ENCODE peak calls at places on chromosome 7, in eight cellular contexts. P is hepatocyte, I is OCI-LY7, U is uterus, O is prostate gland, Z is lower lobe of right lung, V is IMR-90, M is RWPE2. G is an unnamed sample.

GRCh38 chr7:154858836-154859537 is 143.9 kb downstream of the PAXIP1 start:
- DNase-seq in P (no peak), O (no peak), M (no peak), U (no peak), I (no peak), Z (no peak), V (no peak), G (no peak)

GRCh38 chr7:7770228-7770627 is 51.8 kb upstream of the RPA3 start:
- DNase-seq in Z (no peak), V (peak; percentile 82), O (no peak), I (no peak), U (no peak), M (no peak), P (no peak), G (no peak)

GRCh38 chr7:141978351-141978750 is 4.8 kb upstream of the TAS2R38 start:
- DNase-seq in M (no peak), U (no peak), I (no peak), V (no peak), P (no peak), Z (no peak), O (no peak), G (no peak)

GRCh38 chr7:30285067-30285530 is 702 bp downstream of the ZNRF2 start:
- DNase-seq in U (no peak), I (peak; percentile 71), P (peak; percentile 76), V (peak; percentile 8), O (peak; percentile 10), Z (peak; percentile 65), M (no peak), G (peak; percentile 66)

GRCh38 chr7:153641202-153641601 is 411.0 kb upstream of the DPP6 start:
- DNase-seq in Z (no peak), I (no peak), U (peak; percentile 82), V (no peak), M (no peak), P (no peak), O (no peak), G (peak; percentile 4)

GRCh38 chr7:118777308-118777707 is 552.8 kb downstream of the ANKRD7 start:
- DNase-seq in I (no peak), O (no peak), P (no peak), V (no peak), M (no peak), U (no peak), Z (no peak), G (no peak)

GRCh38 chr7:32177216-32177615 is 107.0 kb upstream of the PDE1C start:
- DNase-seq in Z (no peak), V (no peak), M (no peak), P (no peak), O (no peak), I (no peak), U (peak; percentile 60), G (no peak)

GRCh38 chr7:122618603-122619189 is 80.2 kb downstream of the RNF133 start:
- DNase-seq in Z (no peak), U (no peak), O (no peak), V (no peak), M (no peak), I (no peak), P (no peak), G (no peak)

GRCh38 chr7:4043988-4044387 is 638.1 kb upstream of the FOXK1 start:
- DNase-seq in I (no peak), U (no peak), V (no peak), M (no peak), O (no peak), Z (no peak), P (no peak), G (no peak)

GRCh38 chr7:2813350-2814185 is 30.5 kb downstream of the GNA12 start:
- DNase-seq in Z (no peak), M (no peak), U (no peak), V (no peak), O (no peak), I (no peak), P (no peak), G (no peak)
- H3K4me1 ChIP-seq in Z (peaks cover 38% of the 10 kb centered on the region), M (peaks cover 40% of the 10 kb centered on the region), U (no peaks in the 10 kb centered on the region), V (peaks cover 48% of the 10 kb centered on the region), O (no peaks in the 10 kb centered on the region), I (no peaks in the 10 kb centered on the region), P (peaks cover 16% of the 10 kb centered on the region), G (no peaks in the 10 kb centered on the region)

GRCh38 chr7:15199482-15199881 is 296.9 kb upstream of the DGKB start:
- DNase-seq in P (peak; percentile 18), I (no peak), Z (no peak), M (no peak), O (no peak), V (peak; percentile 1), U (no peak), G (no peak)
- TF ChIP-seq CTCF in P (peak; percentile 60), I (peak; percentile 70), Z (no peak), M (peak; percentile 47), O (no peak), V (peak; percentile 18), U (no peak), G (no peak)

GRCh38 chr7:107940146-107940489 is 49.1 kb downstream of the DLD start:
- DNase-seq in V (no peak), O (no peak), Z (no peak), M (no peak), I (no peak), P (no peak), U (no peak), G (no peak)

GRCh38 chr7:107939472-107940145 is 48.6 kb downstream of the DLD start:
- DNase-seq in V (peak; percentile 88), Z (peak; percentile 34), I (no peak), U (peak; percentile 88), M (no peak), O (no peak), P (no peak), G (no peak)

GRCh38 chr7:107937514-107937913 is 46.5 kb downstream of the DLD start:
- DNase-seq in P (peak; percentile 33), U (no peak), M (no peak), I (no peak), Z (no peak), O (peak; percentile 37), V (no peak), G (no peak)

GRCh38 chr7:107940951-107941350 is 50.0 kb downstream of the DLD start:
- DNase-seq in U (no peak), V (no peak), Z (no peak), P (no peak), O (no peak), M (no peak), I (no peak), G (no peak)

GRCh38 chr7:107938448-107939250 is 47.7 kb downstream of the DLD start:
- DNase-seq in M (no peak), U (peak; percentile 65), P (no peak), Z (no peak), I (no peak), O (no peak), V (no peak), G (peak; percentile 24)
- H3K36me3 ChIP-seq in M (peaks cover 95% of the 10 kb centered on the region), U (no peaks in the 10 kb centered on the region), P (no peaks in the 10 kb centered on the region), Z (peaks cover 59% of the 10 kb centered on the region), I (no peaks in the 10 kb centered on the region), O (no peaks in the 10 kb centered on the region), V (peaks cover 46% of the 10 kb centered on the region), G (no peaks in the 10 kb centered on the region)

GRCh38 chr7:55054758-55055157 is 35.9 kb downstream of the EGFR start:
- DNase-seq in I (no peak), P (no peak), U (no peak), M (no peak), V (no peak), Z (no peak), O (no peak), G (no peak)
- H3K4me1 ChIP-seq in I (no peaks in the 10 kb centered on the region), P (no peaks in the 10 kb centered on the region), U (no peaks in the 10 kb centered on the region), M (peaks cover 86% of the 10 kb centered on the region), V (peaks cover 48% of the 10 kb centered on the region), Z (peaks cover 29% of the 10 kb centered on the region), O (peaks cover 5% of the 10 kb centered on the region), G (peaks cover 6% of the 10 kb centered on the region)

DNA sequence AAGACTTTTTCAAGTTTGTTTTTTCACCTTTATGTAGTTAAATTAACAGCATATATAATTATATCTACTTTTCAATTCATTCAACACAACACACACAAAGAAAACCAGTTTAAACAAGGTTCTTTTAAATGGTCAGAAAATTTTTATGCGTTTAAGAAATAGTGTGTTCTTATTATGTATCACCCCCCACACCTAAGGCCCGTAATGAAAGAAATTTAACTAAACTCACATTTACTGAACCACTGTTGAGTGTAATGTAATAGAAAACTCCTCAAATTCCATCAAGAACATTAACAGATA is 19.0 kb upstream of the ITGB8 start:
- DNase-seq in V (no peak), I (no peak), M (no peak), O (no peak), U (no peak), Z (no peak), P (no peak), G (no peak)
- TF ChIP-seq CTCF in V (no peak), I (peak; percentile 16), M (peak; percentile 63), O (no peak), U (no peak), Z (no peak), P (no peak), G (peak; percentile 8)

GRCh38 chr7:158929306-158929705 is 72.9 kb downstream of the DYNC2I1 start:
- DNase-seq in I (no peak), M (no peak), U (no peak), Z (no peak), V (no peak), O (no peak), P (no peak), G (no peak)

GRCh38 chr7:158919686-158920085 is 63.3 kb downstream of the DYNC2I1 start:
- DNase-seq in I (no peak), P (no peak), M (no peak), O (no peak), U (no peak), Z (no peak), V (no peak), G (no peak)

GRCh38 chr7:158926348-158926747 is 70.0 kb downstream of the DYNC2I1 start:
- DNase-seq in P (no peak), Z (no peak), U (no peak), I (no peak), V (no peak), M (no peak), O (no peak), G (no peak)

GRCh38 chr7:158924956-158925355 is 68.6 kb downstream of the DYNC2I1 start:
- DNase-seq in I (no peak), U (no peak), Z (no peak), V (peak; percentile 56), O (no peak), P (no peak), M (no peak), G (no peak)

GRCh38 chr7:158923928-158924511 is 67.7 kb downstream of the DYNC2I1 start:
- DNase-seq in P (no peak), I (no peak), V (no peak), U (no peak), Z (no peak), M (no peak), O (no peak), G (no peak)
- H3K36me3 ChIP-seq in P (no peaks in the 10 kb centered on the region), I (peaks cover 22% of the 10 kb centered on the region), V (peaks cover 66% of the 10 kb centered on the region), U (no peaks in the 10 kb centered on the region), Z (peaks cover 99% of the 10 kb centered on the region), M (peaks cover 62% of the 10 kb centered on the region), O (peaks cover 3% of the 10 kb centered on the region), G (peaks cover 8% of the 10 kb centered on the region)

GRCh38 chr7:130904792-130905191 is 170.8 kb upstream of the KLF14 start:
- DNase-seq in Z (no peak), V (peak; percentile 30), O (no peak), I (no peak), P (no peak), M (no peak), U (no peak), G (no peak)
- H3K4me1 ChIP-seq in Z (peaks cover 61% of the 10 kb centered on the region), V (peaks cover 44% of the 10 kb centered on the region), O (peaks cover 15% of the 10 kb centered on the region), I (peaks cover 13% of the 10 kb centered on the region), P (peaks cover 25% of the 10 kb centered on the region), M (peaks cover 89% of the 10 kb centered on the region), U (peaks cover 11% of the 10 kb centered on the region), G (peaks cover 83% of the 10 kb centered on the region)